ENCODE peak calls at places on chromosomes 11 and 22, in four cellular contexts. G, J, Q and W are unnamed samples.

GRCh38 chr11:12723410-12724297 is 49.4 kb downstream of the TEAD1 start:
- DNase-seq in G (peak), Q (no peak), J (peak), W (no peak)

GRCh38 chr22:26502688-26503561 is 9.3 kb downstream of the TFIP11 start:
- DNase-seq in J (no peak), G (peak), Q (peak), W (peak)

GRCh38 chr22:28395920-28396447 is 283.7 kb downstream of the TTC28 start:
- DNase-seq in G (no peak), Q (no peak), J (no peak), W (no peak)

GRCh38 chr11:126080206-126080941 is 17.7 kb upstream of the CDON start:
- DNase-seq in G (no peak), Q (no peak), J (no peak), W (no peak)

GRCh38 chr22:49185312-49185969 is 642.2 kb downstream of the BRD1 start:
- DNase-seq in Q (no peak), J (no peak), G (no peak), W (no peak)

GRCh38 chr11:134684576-134684975 is 272.5 kb upstream of the B3GAT1 start:
- DNase-seq in G (no peak), Q (no peak), J (no peak), W (no peak)

GRCh38 chr22:20032407-20032991 is 11.6 kb downstream of the TANGO2 start:
- DNase-seq in Q (no peak), G (no peak), J (no peak), W (no peak)

GRCh38 chr11:15967166-15967565 is 389.2 kb downstream of the SOX6 start:
- DNase-seq in G (peak), Q (no peak), J (no peak), W (no peak)

GRCh38 chr11:124759268-124760204 is 2.6 kb downstream of the ESAM start:
- DNase-seq in G (peak), Q (no peak), J (no peak), W (no peak)

GRCh38 chr22:45608763-45609180 is 62.9 kb upstream of the ATXN10 start:
- DNase-seq in G (no peak), J (peak), Q (no peak), W (peak)

GRCh38 chr11:110479445-110480101 is 49.8 kb downstream of the FDX1 start:
- DNase-seq in J (no peak), G (no peak), Q (no peak), W (peak)

GRCh38 chr11:73761403-73761945 is 600 bp upstream of the RAB6A start:
- DNase-seq in J (no peak), Q (no peak), G (no peak), W (no peak)
- TF ChIP-seq POLR2AphosphoS5 in J (peak), Q (no peak), G (peak), W (peak)

DNA sequence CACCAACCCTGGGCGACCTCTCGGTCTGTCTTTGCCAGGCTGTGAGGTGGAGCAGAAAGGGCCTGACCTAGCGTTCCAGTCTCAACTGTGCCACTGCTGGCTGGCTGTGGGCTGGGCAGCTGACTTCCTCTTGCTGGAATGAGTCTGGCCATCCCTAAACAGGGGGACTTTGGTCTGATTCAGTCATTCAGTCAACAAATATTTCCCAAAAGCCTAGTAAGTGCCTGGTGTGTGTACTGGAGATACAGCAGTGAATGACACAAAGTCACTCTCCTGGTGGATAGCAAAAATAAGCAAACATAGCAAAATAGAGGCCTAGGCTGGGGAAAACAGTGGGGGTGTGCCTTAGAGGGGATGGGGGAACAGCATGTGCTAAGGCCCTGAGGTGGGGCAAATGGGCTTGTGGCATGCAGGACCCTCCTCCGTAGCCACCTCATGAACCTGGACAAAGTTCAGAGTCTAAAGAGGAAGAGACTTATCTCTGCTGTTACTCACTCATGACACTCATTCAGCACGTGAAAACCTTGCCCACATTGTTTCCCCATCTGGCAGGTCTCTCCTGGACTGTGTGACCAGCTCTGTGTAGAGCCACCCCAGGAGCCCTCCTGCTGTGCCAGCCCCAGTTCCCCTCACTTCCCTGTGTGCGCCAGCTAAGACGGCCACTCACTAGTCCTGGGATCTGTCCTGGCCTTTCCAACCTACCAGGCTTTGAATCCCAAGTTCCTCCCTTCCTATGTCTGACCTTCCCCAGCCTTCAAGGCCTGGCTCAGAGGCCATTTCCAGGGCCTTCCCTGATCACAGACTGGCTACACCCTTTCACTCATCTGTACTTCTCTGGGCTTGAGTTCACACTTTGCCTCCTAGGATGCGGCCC is 4.7 kb downstream of the GUCD1 start:
- DNase-seq in G (no peak), Q (no peak), J (no peak), W (no peak)
- TF ChIP-seq POLR2AphosphoS5 in G (no peak), Q (no peak), J (no peak), W (no peak)

DNA sequence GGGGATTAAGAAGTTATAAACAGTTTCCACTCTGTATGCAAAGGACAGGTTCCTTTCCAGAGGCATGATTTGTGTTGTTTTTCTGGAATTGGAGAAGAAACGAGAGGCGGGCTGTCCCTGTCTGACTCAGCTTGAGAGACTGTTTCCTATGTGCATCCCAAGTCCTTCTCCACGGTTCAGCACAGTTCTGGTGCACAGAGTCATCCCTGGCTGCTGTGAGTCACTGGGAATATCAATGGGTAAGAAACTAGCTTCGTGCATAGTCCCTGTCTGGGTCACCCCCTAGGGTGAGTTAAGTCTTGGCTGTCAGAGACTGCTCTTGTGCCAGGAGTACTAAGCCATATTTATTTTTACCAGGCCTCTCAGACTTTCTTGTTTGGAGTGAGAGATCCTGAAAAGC is 2.4 kb upstream of the LRP4 start:
- DNase-seq in Q (no peak), J (no peak), G (no peak), W (no peak)
- TF ChIP-seq POLR2AphosphoS5 in Q (no peak), J (no peak), G (no peak), W (no peak)

GRCh38 chr22:37331811-37332536 is 49.7 kb downstream of the CYTH4 start:
- DNase-seq in G (no peak), Q (no peak), J (no peak), W (no peak)
- TF ChIP-seq POLR2AphosphoS5 in G (no peak), Q (no peak), J (no peak), W (no peak)

GRCh38 chr11:132026746-132027145 is 656.3 kb downstream of the NTM start:
- DNase-seq in J (no peak), G (no peak), Q (no peak), W (no peak)

GRCh38 chr11:132022285-132022684 is 651.9 kb downstream of the NTM start:
- DNase-seq in J (no peak), G (no peak), Q (no peak), W (no peak)

GRCh38 chr11:132022718-132023117 is 652.3 kb downstream of the NTM start:
- DNase-seq in G (no peak), Q (no peak), J (no peak), W (no peak)

GRCh38 chr11:132028380-132029240 is 658.2 kb downstream of the NTM start:
- DNase-seq in G (peak), J (no peak), Q (no peak), W (peak)

GRCh38 chr11:132024587-132025295 is 654.3 kb downstream of the NTM start:
- DNase-seq in J (no peak), G (no peak), Q (no peak), W (no peak)
- TF ChIP-seq POLR2AphosphoS5 in J (no peak), G (no peak), Q (no peak), W (no peak)

DNA sequence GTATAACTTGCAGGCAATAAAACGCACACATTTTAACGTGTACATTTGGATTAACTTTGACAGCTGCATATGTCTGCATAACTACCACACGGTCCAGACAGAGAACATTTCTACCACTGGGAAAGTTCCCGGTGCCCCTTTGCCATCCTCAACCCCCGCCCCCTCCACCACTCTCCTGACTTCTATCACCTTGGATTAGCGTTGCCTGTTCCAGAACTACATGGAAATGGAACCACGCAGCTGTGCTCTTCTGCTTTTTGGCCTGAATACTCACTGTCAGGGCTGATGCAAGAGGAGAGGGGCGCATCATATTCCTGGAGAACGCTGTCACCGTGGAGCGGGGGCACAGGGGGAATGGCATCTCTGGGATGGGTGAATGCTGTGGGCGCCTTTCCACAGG is 62.1 kb downstream of the LRP5 start:
- DNase-seq in Q (no peak), G (no peak), J (no peak), W (no peak)
- TF ChIP-seq POLR2AphosphoS5 in Q (no peak), G (no peak), J (no peak), W (no peak)

DNA sequence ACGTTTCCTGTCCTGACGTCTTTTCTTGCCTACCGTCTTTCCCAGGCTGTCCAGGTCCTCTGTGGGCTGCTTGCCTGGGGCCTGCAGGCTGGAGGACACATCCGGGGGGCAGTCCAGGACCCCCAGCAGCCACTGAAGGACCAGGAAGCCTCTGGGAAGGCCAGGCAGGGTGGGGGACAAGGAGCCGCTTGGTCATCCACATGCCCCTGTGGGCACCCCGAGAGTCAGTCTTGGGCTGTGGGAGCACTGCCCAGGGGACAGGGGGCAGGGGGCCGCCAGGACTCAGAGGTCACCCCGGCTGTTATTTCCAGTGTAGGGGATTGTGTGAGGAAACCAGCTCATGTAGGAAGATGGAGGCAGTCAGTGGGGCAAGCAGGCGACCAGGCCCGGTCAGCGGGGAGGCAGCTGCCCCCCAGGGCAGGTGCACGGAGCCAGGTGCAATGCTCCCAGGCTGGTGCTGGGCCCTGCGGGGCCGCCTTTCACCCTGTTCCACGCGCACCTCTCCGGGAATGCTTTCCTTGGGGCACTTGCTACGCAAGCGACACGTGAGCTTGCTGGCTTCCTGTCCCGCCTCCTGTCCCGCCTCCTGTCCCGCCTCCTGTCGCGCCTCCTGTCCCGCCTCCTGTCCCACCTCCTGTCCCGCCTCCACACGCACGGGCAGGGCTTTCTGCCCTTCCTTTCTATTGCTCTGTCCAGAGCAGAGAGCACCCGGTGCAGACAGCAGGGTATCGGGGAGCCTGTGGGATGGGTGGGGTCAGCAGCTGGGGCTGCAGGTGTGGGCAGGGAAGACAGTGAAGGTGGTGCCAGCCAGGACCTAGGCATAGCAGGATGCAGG is 39.5 kb downstream of the MUC5B start:
- DNase-seq in Q (peak), J (peak), G (peak), W (peak)
- TF ChIP-seq POLR2AphosphoS5 in Q (peak), J (peak), G (peak), W (peak)